ENCODE peak calls at places on chromosomes 7 and 10, in six cellular contexts. P is A673, V is testis, X is OCI-LY7, E is AG09309, N is stomach. G is an unnamed sample.

GRCh38 chr10:32332299-32332750 is 14.6 kb downstream of the EPC1 start:
- DNase-seq in N (no peak), X (peak), E (no peak), V (peak), P (no peak), G (peak)

GRCh38 chr7:156778668-156779067 is 114.3 kb downstream of the LMBR1 start:
- DNase-seq in X (no peak), V (no peak), P (peak), E (no peak), N (no peak), G (no peak)

GRCh38 chr10:58334817-58335305 is at the start of gene UBE2D1:
- DNase-seq in X (peak), P (peak), V (peak), N (peak), E (no peak), G (peak)

GRCh38 chr7:70356324-70356797 is 758.1 kb downstream of the AUTS2 start:
- DNase-seq in V (no peak), X (no peak), N (no peak), P (no peak), E (no peak), G (no peak)

GRCh38 chr7:128167791-128168666 is 73.0 kb upstream of the LEP start:
- DNase-seq in V (no peak), P (no peak), E (no peak), N (no peak), X (no peak), G (no peak)

GRCh38 chr7:37028909-37029440 is 304.7 kb upstream of the AOAH start:
- DNase-seq in N (no peak), V (no peak), P (no peak), X (no peak), E (no peak), G (no peak)

GRCh38 chr10:127313996-127314700 is 117.8 kb upstream of the INSYN2A start:
- DNase-seq in V (no peak), P (no peak), E (no peak), X (no peak), N (no peak), G (no peak)

GRCh38 chr7:100358857-100359212 is 918 bp downstream of the PILRB start:
- DNase-seq in V (no peak), N (no peak), P (no peak), X (no peak), E (no peak), G (no peak)

GRCh38 chr7:49014870-49015269 is 90.5 kb downstream of the CDC14C start:
- DNase-seq in N (no peak), X (no peak), P (no peak), V (no peak), E (no peak), G (no peak)

GRCh38 chr10:132828681-132829080 is 42.7 kb upstream of the NKX6-2 start:
- DNase-seq in V (no peak), E (no peak), P (no peak), N (no peak), X (no peak), G (no peak)

GRCh38 chr10:92265687-92266258 is 25.1 kb downstream of the CPEB3 start:
- DNase-seq in N (no peak), V (no peak), P (no peak), X (peak), E (no peak), G (no peak)

GRCh38 chr7:132930881-132931280 is 151.0 kb downstream of the CHCHD3 start:
- DNase-seq in N (no peak), V (peak), P (peak), E (no peak), X (peak), G (no peak)

GRCh38 chr10:30705086-30705624 is 75.6 kb upstream of the LYZL2 start:
- DNase-seq in P (no peak), N (no peak), V (no peak), E (no peak), X (peak), G (peak)

GRCh38 chr10:31457858-31458257 is 138.8 kb downstream of the ZEB1 start:
- DNase-seq in P (no peak), V (no peak), X (no peak), N (no peak), E (no peak), G (no peak)

GRCh38 chr10:33336606-33337334 is 2.3 kb upstream of the NRP1 start:
- DNase-seq in N (no peak), V (peak), X (no peak), P (no peak), E (no peak), G (peak)

GRCh38 chr7:82053453-82054032 is 283.7 kb upstream of the HGF start:
- DNase-seq in N (no peak), E (no peak), X (no peak), P (no peak), V (no peak), G (no peak)

GRCh38 chr7:27723086-27723485 is 16.9 kb upstream of the TAX1BP1 start:
- DNase-seq in V (no peak), N (peak), P (peak), E (no peak), X (peak), G (no peak)

GRCh38 chr10:132645630-132646442 is 108.2 kb downstream of the INPP5A start:
- DNase-seq in X (no peak), E (no peak), V (no peak), N (no peak), P (no peak), G (no peak)

GRCh38 chr7:141157138-141157765 is 83.4 kb downstream of the TMEM178B start:
- DNase-seq in E (no peak), X (no peak), P (no peak), N (no peak), V (no peak), G (no peak)

GRCh38 chr7:30800785-30801252 is 29.6 kb downstream of the MINDY4 start:
- DNase-seq in V (peak), E (peak), P (peak), X (peak), N (peak), G (peak)

GRCh38 chr7:104328308-104328969 is at the start of gene LHFPL3:
- DNase-seq in P (no peak), N (no peak), V (no peak), E (no peak), X (no peak), G (no peak)

GRCh38 chr7:29563590-29564454 is at the start of gene PRR15:
- DNase-seq in V (peak), X (no peak), P (peak), E (no peak), N (peak), G (peak)

GRCh38 chr10:4947635-4948596 is 15.3 kb upstream of the AKR1C1 start:
- DNase-seq in N (no peak), P (no peak), E (peak), V (peak), X (no peak), G (no peak)
- H3K4me3 ChIP-seq in N (no peak), P (no peak), E (no peak), V (no peak), X (no peak), G (no peak)

DNA sequence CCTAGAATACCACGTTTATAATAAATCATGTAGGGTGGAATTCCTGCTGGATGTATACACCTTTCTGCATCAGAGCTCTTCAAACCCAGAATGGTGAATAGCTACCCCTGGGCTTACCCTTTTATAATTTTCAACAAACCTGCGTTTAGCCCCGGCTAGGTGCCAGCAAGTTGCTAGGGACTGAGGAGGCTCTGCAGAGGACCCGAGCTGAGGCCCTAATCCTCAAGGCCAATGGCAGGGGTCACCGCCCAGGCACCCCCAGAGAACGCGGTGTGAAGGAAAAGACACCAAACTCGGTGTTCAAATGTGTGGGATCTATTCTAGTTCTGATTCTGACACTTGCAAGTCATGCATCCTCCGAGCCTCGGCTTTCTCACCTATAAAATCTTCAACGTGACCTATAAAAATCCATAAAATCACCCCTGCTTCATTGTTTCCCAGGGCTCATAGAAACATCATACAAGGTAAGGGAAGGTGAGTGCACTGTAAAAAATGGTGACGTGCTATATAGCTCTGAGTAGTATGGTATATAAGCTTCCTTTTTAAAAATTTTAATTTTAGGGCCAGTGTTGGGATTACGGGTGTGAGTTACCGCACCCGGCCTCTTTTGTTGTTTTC is 2.5 kb upstream of the ANXA11 start:
- DNase-seq in N (no peak), E (no peak), V (no peak), X (no peak), P (no peak), G (no peak)
- H3K4me3 ChIP-seq in N (peak), E (peak), V (peak), X (no peak), P (no peak), G (no peak)

GRCh38 chr10:101158101-101159058 is 27.3 kb downstream of the TLX1 start:
- DNase-seq in N (no peak), X (no peak), V (no peak), P (no peak), E (no peak), G (no peak)

GRCh38 chr10:101162677-101163076 is 31.6 kb downstream of the TLX1 start:
- DNase-seq in P (no peak), V (no peak), N (peak), X (no peak), E (no peak), G (no peak)

GRCh38 chr10:101166430-101166829 is 35.3 kb downstream of the TLX1 start:
- DNase-seq in V (no peak), N (no peak), P (no peak), E (no peak), X (no peak), G (no peak)

GRCh38 chr10:101165736-101166135 is 34.6 kb downstream of the TLX1 start:
- DNase-seq in X (no peak), P (no peak), V (no peak), N (no peak), E (no peak), G (no peak)

DNA sequence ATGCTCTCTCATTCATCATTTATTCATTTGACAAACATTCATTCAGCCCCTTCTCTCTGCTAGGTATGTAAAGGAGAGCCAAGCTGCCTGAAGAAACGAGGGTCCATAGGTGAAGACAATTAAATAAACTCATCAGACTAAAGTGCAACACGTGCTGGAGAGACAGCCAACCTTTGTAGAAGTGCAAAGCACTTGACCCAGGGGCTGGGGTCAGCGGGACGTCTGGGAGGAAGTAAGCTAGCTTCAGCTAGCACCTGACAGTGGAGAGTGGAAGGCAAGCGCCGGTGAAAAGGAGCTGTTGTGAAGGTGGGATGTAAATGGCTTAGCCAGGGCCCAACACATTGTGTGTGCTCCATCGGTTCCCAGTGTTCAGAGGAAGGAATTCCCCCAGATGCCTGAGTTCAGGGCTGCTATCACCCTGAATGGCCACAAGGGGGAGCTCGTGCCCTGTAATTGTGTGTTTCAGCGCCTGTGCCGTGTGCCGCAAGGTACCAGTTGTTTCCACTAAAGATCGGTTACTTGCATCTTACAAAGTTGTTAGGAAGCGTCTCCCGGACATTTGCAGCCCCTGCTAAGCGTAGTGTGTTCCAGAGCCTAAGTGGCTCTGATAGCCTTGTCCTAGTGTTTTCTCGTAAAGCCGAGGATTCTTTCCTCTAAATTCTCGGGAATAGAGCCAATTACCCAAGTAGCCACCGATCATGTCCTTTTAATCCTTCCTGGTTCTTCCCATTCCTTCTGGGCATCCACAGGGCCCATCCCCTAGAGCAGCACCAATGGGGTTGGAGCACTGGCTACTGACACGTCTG is 30.6 kb downstream of the TLX1 start:
- DNase-seq in P (peak), V (peak), N (peak), E (peak), X (peak), G (peak)
- H3K4me3 ChIP-seq in P (peak), V (no peak), N (peak), E (peak), X (no peak), G (peak)

DNA sequence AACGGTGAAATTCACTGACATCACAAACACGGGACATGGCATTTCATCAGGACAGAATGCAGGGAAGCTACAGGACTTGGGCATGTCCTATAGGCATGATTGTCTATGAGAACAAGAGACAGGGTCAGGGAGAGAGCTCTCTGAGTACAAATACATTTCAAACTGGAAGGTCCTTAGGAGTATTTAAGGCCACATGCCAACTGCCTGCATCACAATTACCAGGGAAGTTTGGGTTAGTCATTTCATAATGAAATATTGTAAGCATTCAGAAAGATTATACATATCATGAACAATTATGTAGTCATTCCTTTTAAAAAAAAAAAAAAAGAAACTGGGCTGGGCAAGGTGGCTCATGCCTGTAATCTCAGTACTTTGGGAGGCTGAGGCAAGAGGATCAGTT is 71.3 kb downstream of the CREB3L2 start:
- DNase-seq in V (no peak), X (no peak), N (no peak), E (peak), P (no peak), G (no peak)
- H3K4me3 ChIP-seq in V (no peak), X (no peak), N (no peak), E (no peak), P (no peak), G (no peak)

GRCh38 chr7:107996072-107996824 is 6.7 kb downstream of the LAMB1 start:
- DNase-seq in X (no peak), V (no peak), N (no peak), P (no peak), E (no peak), G (no peak)
- H3K4me3 ChIP-seq in X (no peak), V (no peak), N (no peak), P (peak), E (no peak), G (no peak)

DNA sequence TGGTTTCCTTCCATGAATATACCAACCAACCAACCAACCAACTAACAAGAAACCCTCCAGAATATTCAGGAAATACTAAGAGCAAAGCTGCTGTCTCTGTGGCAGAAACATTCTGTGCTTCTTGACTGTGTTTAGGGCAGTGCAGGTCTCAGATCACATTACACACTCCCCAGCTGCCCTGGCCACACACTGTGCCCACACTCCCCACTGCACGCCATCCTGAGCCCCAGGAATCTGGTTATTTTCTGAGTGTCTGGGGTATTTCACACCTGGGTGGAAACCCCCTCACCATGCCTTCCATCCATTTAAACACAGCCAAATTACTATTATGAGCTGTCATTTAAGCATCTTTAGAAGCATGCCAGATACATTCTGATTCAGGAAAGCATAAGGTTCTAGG is 183.7 kb upstream of the ANK3 start:
- DNase-seq in P (peak), N (no peak), E (no peak), V (no peak), X (no peak), G (no peak)
- H3K4me3 ChIP-seq in P (no peak), N (no peak), E (no peak), V (no peak), X (no peak), G (no peak)

DNA sequence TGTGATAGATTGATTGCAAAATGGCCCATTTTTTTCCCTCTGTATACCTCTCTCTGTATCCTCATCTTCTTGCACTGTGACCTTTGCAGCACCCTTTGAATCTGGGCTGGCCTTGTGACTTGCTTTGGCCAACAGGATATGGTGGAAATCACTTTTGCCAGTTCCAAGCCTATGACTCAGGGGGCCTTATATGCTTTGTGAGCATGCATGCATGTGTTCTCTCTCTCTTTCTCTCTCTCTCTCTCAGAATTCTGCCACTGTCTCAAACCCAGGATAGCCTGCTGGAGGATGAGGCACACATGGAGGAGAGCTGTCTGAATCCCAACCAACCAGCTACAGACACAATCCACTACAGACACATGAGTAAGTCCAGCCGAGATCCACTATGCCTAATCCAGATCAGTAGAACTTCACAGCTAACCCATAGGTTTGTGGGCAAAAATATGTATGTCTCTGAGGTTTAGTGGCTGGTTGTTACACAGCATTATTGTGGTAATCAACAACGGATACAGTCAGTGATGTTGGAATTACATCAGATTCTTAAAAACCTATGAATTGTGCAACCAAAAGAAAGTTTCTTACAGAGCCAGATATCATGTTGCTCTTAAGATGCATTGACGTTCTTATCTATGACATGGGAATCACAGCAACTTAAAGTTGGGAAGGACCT is 41.8 kb upstream of the ABCB4 start:
- DNase-seq in V (no peak), E (no peak), N (no peak), X (no peak), P (no peak), G (no peak)
- H3K4me3 ChIP-seq in V (no peak), E (no peak), N (no peak), X (no peak), P (no peak), G (no peak)

G was measured in transverse colon.